ENCODE peak calls at places on chromosomes 16 and 17, in seven cellular contexts. Z is NCI-H1105 treated with DMSO at 0.1 percent for 48 hours; A is left kidney; O is CD4-positive, alpha-beta memory T cell; E is HFFc6; K is cardiac septum; P is progenitor cell of endocrine pancreas. T is an unnamed sample.

GRCh38 chr17:28996554-28997096 is 9.2 kb downstream of the SEZ6 start:
- DNase-seq in Z (peak), A (peak), O (no peak), E (no peak), K (no peak), P (no peak), T (no peak)

GRCh38 chr17:82798752-82799151 is 41.1 kb downstream of the ZNF750 start:
- DNase-seq in Z (no peak), A (no peak), O (no peak), E (no peak), K (no peak), P (no peak), T (no peak)

GRCh38 chr16:89046491-89046890 is 47.2 kb upstream of the ACSF3 start:
- DNase-seq in Z (no peak), A (no peak), O (no peak), E (no peak), K (no peak), P (no peak), T (no peak)

GRCh38 chr17:15413101-15413750 is 54.2 kb downstream of the CDRT4 start:
- DNase-seq in Z (no peak), A (no peak), O (no peak), E (no peak), K (no peak), P (no peak), T (no peak)

GRCh38 chr17:77319211-77320031 is 178.7 kb downstream of the SEC14L1 start:
- DNase-seq in Z (no peak), A (peak), O (peak), E (peak), K (peak), P (no peak), T (no peak)

GRCh38 chr16:89153848-89154271 is 17.7 kb upstream of the CDH15 start:
- DNase-seq in Z (no peak), A (no peak), O (no peak), E (no peak), K (no peak), P (no peak), T (no peak)

GRCh38 chr16:67433131-67433719 is 2.3 kb downstream of the HSD11B2 start:
- DNase-seq in Z (no peak), A (no peak), O (no peak), E (no peak), K (no peak), P (no peak), T (no peak)

GRCh38 chr16:12258806-12259205 is 282.3 kb downstream of the SNX29 start:
- DNase-seq in Z (no peak), A (peak), O (no peak), E (no peak), K (no peak), P (no peak), T (no peak)

GRCh38 chr16:23476289-23476688 is 23.3 kb upstream of the COG7 start:
- DNase-seq in Z (no peak), A (no peak), O (no peak), E (no peak), K (no peak), P (no peak), T (no peak)

GRCh38 chr17:78607061-78607460 is 29.9 kb upstream of the DNAH17 start:
- DNase-seq in Z (no peak), A (no peak), O (no peak), E (no peak), K (no peak), P (no peak), T (no peak)

GRCh38 chr17:67994827-67995567 is 1.3 kb downstream of the C17orf58 start:
- DNase-seq in Z (no peak), A (peak), O (no peak), E (peak), K (no peak), P (no peak), T (no peak)

GRCh38 chr17:15920758-15921239 is 24.1 kb upstream of the ADORA2B start:
- DNase-seq in Z (no peak), A (no peak), O (no peak), E (peak), K (no peak), P (no peak), T (no peak)

GRCh38 chr17:8695916-8696415 is 48.7 kb downstream of the CCDC42 start:
- DNase-seq in Z (no peak), A (no peak), O (no peak), E (no peak), K (no peak), P (no peak), T (no peak)

GRCh38 chr17:75827291-75828050 is 16.7 kb downstream of the UNC13D start:
- DNase-seq in Z (peak), A (peak), O (peak), E (no peak), K (no peak), P (peak), T (peak)

GRCh38 chr16:3168706-3169105 is 19.3 kb upstream of the OR1F1 start:
- DNase-seq in Z (no peak), A (no peak), O (no peak), E (no peak), K (no peak), P (no peak), T (no peak)

GRCh38 chr17:68314916-68315535 is 23.7 kb downstream of the ARSG start:
- DNase-seq in Z (no peak), A (no peak), O (peak), E (no peak), K (peak), P (no peak), T (no peak)

GRCh38 chr16:3099732-3100499 is 822 bp upstream of the ZSCAN10 start:
- DNase-seq in Z (peak), A (peak), O (peak), E (peak), K (peak), P (peak), T (peak)

GRCh38 chr16:54351171-54351570 is 64.6 kb upstream of the IRX3 start:
- DNase-seq in Z (no peak), A (no peak), O (no peak), E (no peak), K (peak), P (no peak), T (no peak)

GRCh38 chr16:14419817-14420216 is 210.2 kb downstream of the PARN start:
- DNase-seq in Z (no peak), A (no peak), O (no peak), E (no peak), K (no peak), P (no peak), T (no peak)

T was measured in activated T-cell treated with anti-CD3 and anti-CD28 coated beads, Interleukin-2, amount 50 U/mL, for 1 hour.